ENCODE peak calls at places on chromosome 12, in six cellular contexts. P is psoas muscle; Z is fibroblast of the aortic adventitia; J is cardiac muscle cell; E is CD4-positive, alpha-beta T cell; I is PC-3. T is an unnamed sample.

GRCh38 chr12:33439587-33440011 is at the start of gene SYT10:
- DNase-seq in P (no peak), Z (no peak), J (peak), E (no peak), I (no peak), T (peak)

GRCh38 chr12:93002278-93003054 is 73.4 kb upstream of the EEA1 start:
- DNase-seq in P (no peak), Z (peak), J (peak), E (no peak), I (peak), T (no peak)

GRCh38 chr12:98182791-98183190 is 332.6 kb upstream of the TMPO start:
- DNase-seq in P (no peak), Z (no peak), J (no peak), E (no peak), I (no peak), T (no peak)

GRCh38 chr12:127964717-127965116 is 302.3 kb upstream of the TMEM132C start:
- DNase-seq in P (no peak), Z (peak), J (no peak), E (no peak), I (peak), T (no peak)

GRCh38 chr12:19759229-19759628 is 319.9 kb downstream of the AEBP2 start:
- DNase-seq in P (no peak), Z (peak), J (peak), E (no peak), I (peak), T (no peak)

GRCh38 chr12:120960657-120961056 is 17.7 kb upstream of the HNF1A start:
- DNase-seq in P (no peak), Z (no peak), J (no peak), E (no peak), I (no peak), T (no peak)

GRCh38 chr12:7994731-7995205 is 37.7 kb upstream of the FOXJ2 start:
- DNase-seq in P (no peak), Z (peak), J (peak), E (no peak), I (peak), T (no peak)

GRCh38 chr12:68612245-68612644 is 1.5 kb downstream of the RAP1B start:
- DNase-seq in P (no peak), Z (peak), J (peak), E (no peak), I (peak), T (no peak)

GRCh38 chr12:106898001-106898966 is 57.4 kb upstream of the TMEM263 start:
- DNase-seq in P (no peak), Z (no peak), J (no peak), E (no peak), I (no peak), T (peak)

GRCh38 chr12:129076466-129077325 is 223.4 kb downstream of the GLT1D1 start:
- DNase-seq in P (no peak), Z (no peak), J (no peak), E (no peak), I (no peak), T (no peak)

GRCh38 chr12:76685246-76685678 is 78.7 kb upstream of the ZDHHC17 start:
- DNase-seq in P (no peak), Z (peak), J (peak), E (no peak), I (no peak), T (no peak)

GRCh38 chr12:28172434-28173030 is 17.7 kb upstream of the CCDC91 start:
- DNase-seq in P (no peak), Z (peak), J (peak), E (no peak), I (peak), T (no peak)

GRCh38 chr12:45462506-45462905 is 246.6 kb downstream of the ANO6 start:
- DNase-seq in P (no peak), Z (no peak), J (no peak), E (no peak), I (no peak), T (no peak)

GRCh38 chr12:45469902-45470301 is 254.0 kb downstream of the ANO6 start:
- DNase-seq in P (no peak), Z (no peak), J (no peak), E (no peak), I (no peak), T (no peak)

GRCh38 chr12:45468751-45469615 is 253.1 kb downstream of the ANO6 start:
- DNase-seq in P (no peak), Z (no peak), J (no peak), E (no peak), I (no peak), T (no peak)

GRCh38 chr12:45458854-45459807 is 243.2 kb downstream of the ANO6 start:
- DNase-seq in P (no peak), Z (peak), J (peak), E (no peak), I (peak), T (no peak)

DNA sequence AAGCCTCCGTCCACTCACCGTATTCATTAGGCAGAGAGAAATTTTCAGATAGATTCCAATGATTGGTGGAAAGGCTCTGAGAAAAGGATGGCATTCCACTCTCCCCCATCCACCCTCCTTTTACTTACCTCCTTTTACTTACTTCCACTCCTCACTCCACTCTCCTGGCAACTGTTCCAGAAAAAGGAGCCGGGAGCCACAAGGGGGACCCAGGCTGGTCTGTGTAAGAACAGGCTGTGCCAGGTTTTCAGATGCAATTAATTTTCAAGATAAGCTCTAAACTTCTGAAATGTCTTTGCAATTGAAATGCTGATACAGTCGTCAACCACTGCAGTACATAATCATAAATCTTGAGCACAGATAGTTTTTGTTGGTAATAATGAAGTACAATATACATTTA is 248.8 kb downstream of the ANO6 start:
- DNase-seq in P (no peak), Z (no peak), J (peak), E (no peak), I (peak), T (no peak)
- TF ChIP-seq CTCF in P (no peak), Z (peak), J (peak), E (no peak), I (peak), T (peak)

GRCh38 chr12:54196396-54196795 is 7.6 kb upstream of the SMUG1 start:
- DNase-seq in P (no peak), Z (no peak), J (no peak), E (no peak), I (no peak), T (no peak)

GRCh38 chr12:54195080-54195479 is 6.3 kb upstream of the SMUG1 start:
- DNase-seq in P (no peak), Z (no peak), J (no peak), E (no peak), I (no peak), T (no peak)

GRCh38 chr12:54199034-54199433 is 10.2 kb upstream of the SMUG1 start:
- DNase-seq in P (no peak), Z (no peak), J (no peak), E (no peak), I (no peak), T (no peak)

GRCh38 chr12:54195736-54196347 is 7.1 kb upstream of the SMUG1 start:
- DNase-seq in P (no peak), Z (peak), J (peak), E (no peak), I (no peak), T (no peak)

DNA sequence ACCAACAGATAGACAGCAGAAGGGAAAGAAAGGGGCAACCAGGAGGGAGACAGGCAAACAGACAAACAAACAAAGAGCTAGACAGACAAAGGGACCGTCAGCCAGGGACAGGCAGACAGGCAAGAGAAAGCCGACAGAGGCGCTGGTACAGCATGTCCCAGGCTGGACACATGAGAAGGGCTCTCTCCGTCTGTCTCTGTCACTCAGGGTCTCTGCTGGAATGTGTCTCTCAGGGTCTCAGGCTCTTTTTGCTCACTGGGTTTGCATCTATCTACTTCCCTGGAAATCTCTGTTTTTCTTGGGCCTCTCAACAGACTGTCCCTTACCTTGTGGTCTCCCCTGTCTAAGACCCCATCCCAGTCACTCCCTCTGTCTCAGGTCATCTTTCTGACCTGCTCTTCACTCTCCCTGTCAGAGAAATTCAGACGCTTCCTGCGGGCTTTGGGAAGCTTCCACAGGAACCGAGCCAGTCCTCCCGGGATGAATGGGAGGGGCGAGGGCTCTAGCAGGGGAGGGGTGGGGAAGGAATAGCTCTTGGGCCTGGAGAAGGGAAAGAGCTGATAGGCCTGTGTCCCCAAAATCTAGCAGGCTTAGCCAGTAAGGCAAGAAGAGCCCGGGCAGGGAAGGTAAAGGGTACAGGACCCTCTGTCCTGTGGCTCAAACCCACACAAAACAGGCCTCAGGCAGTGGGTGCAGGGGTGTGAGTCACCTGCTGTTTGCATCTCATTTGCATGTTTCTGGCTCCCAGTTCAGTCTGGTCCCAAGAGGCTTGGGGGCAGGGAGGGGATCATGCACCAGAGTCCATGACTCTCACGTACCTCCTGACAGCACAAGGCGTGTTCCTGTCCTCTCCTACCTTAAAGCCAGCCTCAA is 8.5 kb upstream of the SMUG1 start:
- DNase-seq in P (peak), Z (peak), J (no peak), E (no peak), I (peak), T (no peak)
- TF ChIP-seq CTCF in P (peak), Z (no peak), J (no peak), E (no peak), I (no peak), T (no peak)

GRCh38 chr12:50057000-50057841 is at the start of gene ASIC1:
- DNase-seq in P (peak), Z (peak), J (peak), E (peak), I (peak), T (peak)
- TF ChIP-seq CTCF in P (peak), Z (no peak), J (no peak), E (no peak), I (no peak), T (peak)

GRCh38 chr12:3164454-3165310 is 87.5 kb downstream of the TSPAN9 start:
- DNase-seq in P (peak), Z (no peak), J (no peak), E (no peak), I (no peak), T (no peak)
- TF ChIP-seq CTCF in P (no peak), Z (no peak), J (no peak), E (no peak), I (no peak), T (no peak)

GRCh38 chr12:109720856-109721189 is 7.2 kb downstream of the FAM222A start:
- DNase-seq in P (no peak), Z (no peak), J (no peak), E (no peak), I (no peak), T (no peak)

GRCh38 chr12:109717390-109718357 is 4.0 kb downstream of the FAM222A start:
- DNase-seq in P (no peak), Z (no peak), J (no peak), E (no peak), I (no peak), T (no peak)

GRCh38 chr12:109720152-109720855 is 6.7 kb downstream of the FAM222A start:
- DNase-seq in P (peak), Z (no peak), J (no peak), E (no peak), I (no peak), T (peak)

GRCh38 chr12:109718390-109718789 is 4.8 kb downstream of the FAM222A start:
- DNase-seq in P (no peak), Z (no peak), J (no peak), E (no peak), I (no peak), T (peak)

DNA sequence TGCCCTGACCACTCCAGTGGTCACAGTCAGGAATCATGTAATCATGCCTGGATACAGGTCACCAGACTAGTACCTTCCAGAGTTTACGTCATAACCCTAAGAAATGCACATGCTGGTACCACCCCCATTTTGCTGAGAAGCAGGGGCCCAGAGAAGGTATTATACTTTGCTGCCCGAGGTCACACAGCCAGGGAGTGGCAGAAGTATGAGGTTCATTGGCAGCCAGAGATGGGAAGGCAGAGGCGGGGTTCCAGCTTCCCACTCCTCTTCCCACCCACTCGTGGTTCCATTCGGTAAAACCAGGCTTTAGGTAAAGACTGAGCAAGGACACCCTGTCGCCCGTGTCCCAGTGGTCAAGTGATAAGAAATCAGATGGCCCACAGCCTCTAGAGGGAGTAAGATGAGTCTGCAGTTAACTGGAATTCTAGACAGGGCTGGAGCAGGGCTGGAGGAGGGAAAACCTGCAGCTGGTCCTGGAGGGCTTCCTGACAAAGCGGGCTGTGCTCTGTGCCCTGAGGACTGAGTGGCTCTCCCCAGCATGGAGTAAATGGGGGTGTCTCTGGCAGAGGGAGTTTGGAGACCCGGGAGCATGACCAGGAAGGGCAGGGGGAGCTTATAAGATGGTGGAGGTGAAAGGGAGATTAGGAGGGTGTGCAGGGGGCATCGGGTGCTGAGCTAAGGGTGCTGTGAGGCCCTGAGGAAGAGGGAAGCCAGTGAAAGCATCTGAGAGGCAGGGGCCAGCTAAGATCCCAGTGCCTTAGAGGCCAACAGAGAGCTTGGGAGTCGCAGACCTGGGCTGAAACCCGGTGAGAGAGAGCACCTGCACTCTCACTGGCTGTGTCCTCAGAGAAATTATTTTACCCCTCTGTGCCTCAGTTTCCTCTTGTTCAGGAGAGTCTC is 5.7 kb downstream of the FAM222A start:
- DNase-seq in P (no peak), Z (no peak), J (no peak), E (no peak), I (peak), T (peak)
- TF ChIP-seq CTCF in P (peak), Z (peak), J (no peak), E (no peak), I (peak), T (peak)

GRCh38 chr12:90013409-90013808 is 304.8 kb upstream of the ATP2B1 start:
- DNase-seq in P (no peak), Z (no peak), J (peak), E (no peak), I (no peak), T (no peak)
- TF ChIP-seq CTCF in P (no peak), Z (no peak), J (peak), E (peak), I (peak), T (no peak)

DNA sequence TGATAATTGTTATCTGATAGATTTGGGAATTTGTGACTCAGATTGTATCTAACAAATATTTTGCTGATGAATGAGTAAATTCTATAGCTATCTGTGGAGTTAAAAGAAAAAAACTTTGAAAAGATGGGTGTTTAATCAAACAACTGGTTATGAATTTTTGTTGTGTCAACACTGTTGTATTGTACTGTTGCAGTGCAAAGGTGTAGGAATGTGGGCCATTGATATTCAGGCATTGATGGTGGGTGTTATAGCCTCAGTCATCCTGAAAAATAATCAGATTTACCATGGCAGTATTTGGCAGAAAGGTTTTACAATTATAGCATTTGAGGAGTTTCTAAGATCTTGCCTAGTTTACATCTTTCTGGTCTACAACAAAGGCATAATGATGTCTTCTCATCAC is 15.4 kb downstream of the DRAM1 start:
- DNase-seq in P (no peak), Z (no peak), J (no peak), E (no peak), I (no peak), T (no peak)
- TF ChIP-seq CTCF in P (no peak), Z (no peak), J (no peak), E (no peak), I (no peak), T (no peak)